ENCODE peak calls at places on chromosomes 2 and 18, in five cellular contexts. U is mesendoderm, W is IMR-90, M is mesenchymal stem cell, G is H9. A is an unnamed sample.

GRCh38 chr2:73718851-73719621 is 18.1 kb downstream of the TPRKB start:
- DNase-seq in M (no peak), U (no peak), G (no peak), W (no peak), A (no peak)

GRCh38 chr2:127640082-127641072 is 5.6 kb upstream of the GPR17 start:
- DNase-seq in W (no peak), G (peak), U (peak), M (no peak), A (no peak)

GRCh38 chr18:12742453-12742852 is 39.6 kb downstream of the PSMG2 start:
- DNase-seq in U (no peak), W (peak), G (no peak), M (peak), A (no peak)

GRCh38 chr2:219461061-219461514 is 26.4 kb downstream of the SPEG start:
- DNase-seq in U (peak), M (no peak), W (peak), G (peak), A (no peak)

GRCh38 chr2:100818606-100819364 is 1.2 kb upstream of the NPAS2 start:
- DNase-seq in G (peak), W (peak), M (peak), U (peak), A (no peak)

GRCh38 chr2:11569636-11570035 is 35.8 kb downstream of the GREB1 start:
- DNase-seq in G (no peak), M (no peak), U (no peak), W (no peak), A (no peak)

GRCh38 chr2:233831011-233831721 is 23.2 kb downstream of the HJURP start:
- DNase-seq in G (peak), M (no peak), U (no peak), W (no peak), A (no peak)

GRCh38 chr2:3193423-3194330 is 183.9 kb downstream of the EIPR1 start:
- DNase-seq in G (no peak), U (no peak), W (peak), M (no peak), A (no peak)

GRCh38 chr2:36507408-36507812 is 90.6 kb downstream of the FEZ2 start:
- DNase-seq in W (peak), M (peak), U (peak), G (peak), A (peak)

GRCh38 chr2:235378944-235379343 is 114.9 kb upstream of the AGAP1 start:
- DNase-seq in M (no peak), G (no peak), W (peak), U (no peak), A (no peak)

GRCh38 chr2:207600211-207600610 is 25.0 kb downstream of the METTL21A start:
- DNase-seq in W (peak), M (no peak), G (no peak), U (no peak), A (no peak)

GRCh38 chr2:121211689-121212151 is 73.3 kb downstream of the TFCP2L1 start:
- DNase-seq in M (no peak), W (no peak), G (no peak), U (no peak), A (no peak)

GRCh38 chr18:60092073-60092472 is 192.3 kb downstream of the PMAIP1 start:
- DNase-seq in U (no peak), W (no peak), G (no peak), M (no peak), A (no peak)

GRCh38 chr2:73907840-73908452 is 15.1 kb downstream of the ACTG2 start:
- DNase-seq in G (peak), U (peak), M (no peak), W (peak), A (no peak)

GRCh38 chr18:26710460-26711096 is 154.9 kb downstream of the AQP4 start:
- DNase-seq in U (peak), W (no peak), M (no peak), G (no peak), A (no peak)

GRCh38 chr2:173457366-173457765 is 102.7 kb downstream of the CDCA7 start:
- DNase-seq in M (no peak), U (no peak), G (no peak), W (no peak), A (no peak)

GRCh38 chr2:232336241-232336736 is 42.3 kb upstream of the ALPP start:
- DNase-seq in U (no peak), W (no peak), M (no peak), G (peak), A (no peak)

GRCh38 chr2:204611764-204612163 is 66.5 kb downstream of the PARD3B start:
- DNase-seq in U (no peak), M (no peak), G (no peak), W (no peak), A (no peak)

DNA sequence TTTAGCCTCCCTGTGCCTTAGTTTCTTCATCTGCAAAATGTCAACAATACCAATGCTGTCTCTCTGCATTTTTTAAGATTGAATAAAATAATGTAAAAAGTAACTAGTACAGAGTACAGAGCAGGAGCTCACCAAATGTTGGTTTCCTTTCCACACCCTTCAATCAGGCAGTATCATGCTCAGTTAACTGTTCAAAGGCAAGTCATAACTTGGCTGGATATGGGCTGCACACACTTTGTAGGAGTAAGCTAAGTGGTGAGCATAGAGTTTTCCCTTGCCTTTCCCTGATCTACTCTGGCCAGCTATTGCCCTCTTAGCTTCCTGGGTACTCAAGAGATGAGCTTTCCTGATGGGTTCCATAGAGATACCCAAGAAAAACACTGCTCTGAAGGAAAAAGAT is 77.9 kb downstream of the CYBRD1 start:
- DNase-seq in W (no peak), M (no peak), G (no peak), U (no peak), A (no peak)
- H4K8ac ChIP-seq in W (no peak), M (no peak), G (no peak), U (no peak), A (no peak)

DNA sequence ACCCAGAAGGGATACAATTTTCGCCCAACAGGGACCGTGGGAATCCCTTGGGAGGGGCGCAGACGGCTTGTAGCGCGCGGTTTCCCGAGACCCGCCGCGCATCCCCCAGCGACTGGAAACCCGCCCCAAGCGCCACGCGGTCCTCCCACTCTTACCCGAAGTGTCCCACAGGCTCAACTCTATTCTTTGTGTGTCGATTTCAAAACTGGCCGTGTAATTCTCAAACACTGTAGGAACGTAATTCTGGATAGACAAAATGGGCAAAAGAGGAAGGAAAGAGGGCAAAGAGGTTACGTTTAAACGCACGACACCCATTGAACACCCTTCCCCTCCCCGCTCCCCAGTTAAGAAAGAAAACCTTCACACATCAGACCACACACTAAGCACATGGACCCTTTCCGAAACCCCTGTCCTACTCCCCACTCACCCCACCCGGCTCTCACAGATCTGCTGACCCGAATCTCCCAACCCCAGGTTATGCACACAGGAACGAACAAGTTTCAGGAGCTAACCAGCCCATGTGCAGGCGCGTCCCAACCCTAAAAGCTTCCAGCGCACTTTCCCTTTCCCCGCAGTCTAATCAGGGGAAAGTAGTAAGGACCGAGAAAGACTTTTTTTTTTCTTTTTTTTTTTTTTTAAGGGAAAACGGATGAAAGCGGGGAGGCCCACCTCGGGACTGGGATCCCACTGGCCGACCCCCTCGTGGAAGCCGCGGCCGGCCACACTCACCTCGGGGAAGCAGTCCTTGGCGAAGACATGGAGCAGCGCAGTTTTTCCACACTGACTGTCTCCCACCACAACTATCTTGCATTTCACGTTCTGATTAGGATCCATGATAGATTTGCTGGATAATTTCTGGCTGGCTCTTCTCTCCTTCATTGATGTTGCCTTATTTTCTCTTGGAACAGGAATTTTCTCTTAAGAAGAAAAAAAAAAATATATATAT is 655 bp downstream of the RND3 start:
- DNase-seq in M (peak), G (peak), W (peak), U (peak), A (peak)
- H4K8ac ChIP-seq in M (peak), G (no peak), W (peak), U (no peak), A (no peak)

GRCh38 chr2:145909175-145909574 is 1389.3 kb upstream of the ZEB2 start:
- DNase-seq in G (no peak), U (no peak), M (no peak), W (no peak), A (no peak)
- H4K8ac ChIP-seq in G (no peak), U (no peak), M (no peak), W (no peak), A (no peak)

GRCh38 chr18:62678847-62679535 is 36.4 kb upstream of the PHLPP1 start:
- DNase-seq in U (no peak), W (no peak), M (no peak), G (peak), A (no peak)
- H4K8ac ChIP-seq in U (no peak), W (no peak), M (no peak), G (peak), A (no peak)

GRCh38 chr2:108382196-108382595 is 4.4 kb downstream of the SULT1C4 start:
- DNase-seq in W (peak), U (peak), M (no peak), G (no peak), A (no peak)

GRCh38 chr2:108383146-108383830 is 5.5 kb downstream of the SULT1C4 start:
- DNase-seq in G (no peak), U (peak), M (peak), W (no peak), A (peak)

GRCh38 chr2:108376774-108377173 is 980 bp upstream of the SULT1C4 start:
- DNase-seq in U (no peak), M (no peak), G (no peak), W (no peak), A (no peak)

GRCh38 chr2:108377411-108377810 is 343 bp upstream of the SULT1C4 start:
- DNase-seq in G (no peak), U (no peak), W (peak), M (peak), A (no peak)

GRCh38 chr2:108377815-108378630 is at the start of gene SULT1C4:
- DNase-seq in M (peak), U (peak), G (peak), W (peak), A (peak)
- H4K8ac ChIP-seq in M (peak), U (no peak), G (no peak), W (peak), A (no peak)

GRCh38 chr18:63700501-63700900 is 2.3 kb upstream of the SERPINB11 start:
- DNase-seq in M (no peak), G (no peak), W (no peak), U (peak), A (no peak)
- H4K8ac ChIP-seq in M (no peak), G (no peak), W (no peak), U (no peak), A (no peak)

GRCh38 chr2:5937865-5938565 is 245.8 kb downstream of the SOX11 start:
- DNase-seq in M (no peak), U (peak), G (peak), W (no peak), A (no peak)
- H4K8ac ChIP-seq in M (no peak), U (no peak), G (no peak), W (no peak), A (no peak)

DNA sequence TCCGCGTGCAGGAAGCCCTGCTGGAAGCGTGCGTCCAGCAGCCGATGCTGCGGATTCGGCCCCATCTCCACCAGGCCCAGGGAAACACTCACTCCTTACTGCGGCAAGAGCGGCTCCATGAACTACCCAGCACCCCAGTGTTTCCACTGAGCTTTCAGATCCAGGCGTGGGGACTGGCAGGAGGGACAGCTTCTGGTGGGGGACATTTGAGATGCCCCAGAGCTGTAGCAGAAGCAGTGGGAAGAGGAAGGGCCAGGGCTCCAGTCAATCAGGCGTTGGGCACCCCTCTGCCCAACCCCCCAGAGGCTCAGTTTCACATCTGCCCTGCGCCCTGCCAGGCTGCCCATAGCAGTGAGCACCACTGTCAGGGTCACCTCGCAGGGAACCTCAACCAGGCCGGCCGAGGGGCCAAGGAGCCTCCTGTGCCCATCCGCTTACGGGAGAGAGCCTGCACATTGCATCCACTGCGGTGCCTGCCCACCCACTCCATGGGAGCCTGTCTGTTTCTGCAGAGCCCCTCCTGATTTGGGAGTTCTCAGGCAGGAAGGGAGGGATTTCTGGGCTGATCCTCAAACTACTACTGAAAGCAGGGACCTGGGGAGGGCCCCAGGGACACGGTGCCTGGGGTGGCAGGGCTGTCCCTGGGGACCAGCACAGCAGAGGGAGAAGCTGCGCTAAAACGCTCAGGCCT is 4.6 kb downstream of the AGXT start:
- DNase-seq in U (no peak), W (no peak), G (no peak), M (no peak), A (no peak)
- H4K8ac ChIP-seq in U (no peak), W (no peak), G (no peak), M (no peak), A (no peak)

GRCh38 chr2:177263451-177264208 is 897 bp downstream of the NFE2L2 start:
- DNase-seq in W (peak), U (peak), G (peak), M (peak), A (peak)
- H4K8ac ChIP-seq in W (peak), U (peak), G (no peak), M (peak), A (no peak)

A was measured in neuronal stem cell.